ENCODE peak calls at places on chromosomes 6 and 20, in nine cellular contexts. B, M, E, D, O, Q, X, Y and F are unnamed samples.

GRCh38 chr6:50654155-50654554 is 59.2 kb upstream of the TFAP2D start:
- DNase-seq in M (no peak), D (no peak), O (no peak), X (no peak), E (no peak), Q (no peak), Y (no peak), B (no peak), F (no peak)

GRCh38 chr20:36304786-36305495 is 1.2 kb upstream of the DLGAP4 start:
- DNase-seq in B (no peak), E (no peak), X (no peak), M (no peak), Y (peak), Q (no peak), O (no peak), D (no peak), F (no peak)

GRCh38 chr6:72691298-72691697 is 69.4 kb downstream of the KCNQ5 start:
- DNase-seq in E (no peak), Y (no peak), O (no peak), X (no peak), M (no peak), Q (no peak), B (no peak), D (no peak), F (no peak)

GRCh38 chr20:805713-806112 is 27.8 kb upstream of the FAM110A start:
- DNase-seq in M (no peak), E (no peak), D (peak), X (no peak), Q (no peak), O (peak), Y (no peak), B (no peak), F (no peak)

GRCh38 chr6:160426146-160426545 is 78.0 kb downstream of the SLC22A3 start:
- DNase-seq in Q (no peak), M (no peak), B (no peak), Y (no peak), O (no peak), X (no peak), E (no peak), D (no peak), F (no peak)

GRCh38 chr6:165568326-165568725 is 94.7 kb downstream of the PDE10A start:
- DNase-seq in D (no peak), M (no peak), B (no peak), Q (no peak), Y (no peak), E (no peak), O (no peak), X (no peak), F (no peak)

GRCh38 chr6:167678102-167679101 is 148.3 kb upstream of the AFDN start:
- DNase-seq in X (no peak), M (peak), O (no peak), Q (peak), B (peak), Y (no peak), E (no peak), D (no peak), F (no peak)

GRCh38 chr6:36848658-36849441 is 9.6 kb upstream of the CPNE5 start:
- DNase-seq in D (no peak), M (no peak), Q (peak), X (no peak), E (peak), Y (no peak), B (peak), O (peak), F (no peak)

GRCh38 chr6:150293423-150294280 is 75.2 kb upstream of the IYD start:
- DNase-seq in O (no peak), Q (no peak), D (no peak), B (no peak), Y (no peak), M (no peak), X (no peak), E (no peak), F (peak)

GRCh38 chr20:34907616-34908469 is 31.4 kb downstream of the ACSS2 start:
- DNase-seq in Y (no peak), O (no peak), D (peak), B (no peak), Q (peak), M (no peak), X (no peak), E (peak), F (peak)

GRCh38 chr6:13362432-13362831 is 34.1 kb upstream of the TBC1D7 start:
- DNase-seq in E (no peak), O (no peak), M (no peak), B (no peak), Q (no peak), X (no peak), Y (no peak), D (no peak), F (no peak)

GRCh38 chr6:127786109-127786508 is 114.7 kb downstream of the THEMIS start:
- DNase-seq in X (no peak), M (no peak), Y (no peak), Q (no peak), B (no peak), D (no peak), E (no peak), O (no peak), F (no peak)

GRCh38 chr20:50508171-50508761 is 1.9 kb upstream of the PTPN1 start:
- DNase-seq in X (no peak), B (no peak), D (no peak), E (no peak), O (no peak), Q (no peak), Y (no peak), M (no peak), F (no peak)